ENCODE peak calls at places on chromosomes 3 and 15, in five cellular contexts. Q is HFF-Myc, B is astrocyte of the cerebellum, J is lower lobe of right lung, Z is lower leg skin. N is an unnamed sample.

GRCh38 chr3:107612581-107613182 is 89.9 kb downstream of the BBX start:
- DNase-seq in Q (no peak), B (no peak), J (no peak), Z (no peak), N (no peak)

GRCh38 chr3:150040097-150040496 is 69.4 kb upstream of the PFN2 start:
- DNase-seq in Q (no peak), B (no peak), J (no peak), Z (no peak), N (no peak)

GRCh38 chr15:73985101-73985873 is 6.8 kb downstream of the STOML1 start:
- DNase-seq in Q (peak), B (no peak), J (no peak), Z (no peak), N (no peak)

GRCh38 chr15:60414016-60414682 is 16.4 kb upstream of the ANXA2 start:
- DNase-seq in Q (no peak), B (no peak), J (no peak), Z (no peak), N (no peak)

GRCh38 chr3:138850151-138850550 is 15.4 kb upstream of the PIK3CB start:
- DNase-seq in Q (no peak), B (no peak), J (no peak), Z (no peak), N (no peak)

GRCh38 chr15:79168922-79169322 is 78.3 kb upstream of the RASGRF1 start:
- DNase-seq in Q (no peak), B (no peak), J (no peak), Z (no peak), N (no peak)

GRCh38 chr3:135629696-135630408 is 335.7 kb upstream of the PPP2R3A start:
- DNase-seq in Q (no peak), B (no peak), J (no peak), Z (no peak), N (no peak)

GRCh38 chr15:69893863-69894262 is 203.9 kb downstream of the TLE3 start:
- DNase-seq in Q (peak), B (peak), J (no peak), Z (peak), N (peak)

GRCh38 chr3:124969190-124969589 is 34.6 kb upstream of the MUC13 start:
- DNase-seq in Q (no peak), B (no peak), J (no peak), Z (no peak), N (no peak)

GRCh38 chr3:159872374-159873109 is 116.1 kb upstream of the IL12A start:
- DNase-seq in Q (peak), B (peak), J (no peak), Z (no peak), N (no peak)

GRCh38 chr3:23489338-23490158 is 286.4 kb downstream of the UBE2E2 start:
- DNase-seq in Q (no peak), B (no peak), J (no peak), Z (no peak), N (no peak)

GRCh38 chr3:170809021-170809974 is 60.7 kb downstream of the RPL22L1 start:
- DNase-seq in Q (peak), B (peak), J (no peak), Z (no peak), N (no peak)

GRCh38 chr15:75738647-75739325 is 26.1 kb upstream of the CSPG4 start:
- DNase-seq in Q (peak), B (peak), J (peak), Z (peak), N (peak)

GRCh38 chr3:69439683-69440270 is 53.9 kb upstream of the FRMD4B start:
- DNase-seq in Q (no peak), B (no peak), J (no peak), Z (no peak), N (no peak)

GRCh38 chr3:72776-73175 is 123.8 kb upstream of the CHL1 start:
- DNase-seq in Q (no peak), B (peak), J (no peak), Z (no peak), N (no peak)

GRCh38 chr3:127455541-127456450 is 134.7 kb downstream of the TPRA1 start:
- DNase-seq in Q (peak), B (no peak), J (peak), Z (peak), N (peak)

GRCh38 chr3:184289426-184289938 is 9.6 kb upstream of the PSMD2 start:
- DNase-seq in Q (peak), B (no peak), J (peak), Z (no peak), N (no peak)
- TF ChIP-seq CTCF in Q (peak), B (peak), J (peak), Z (no peak), N (peak)

GRCh38 chr15:57640935-57641682 is 49.4 kb downstream of the MYZAP start:
- DNase-seq in Q (peak), B (no peak), J (no peak), Z (no peak), N (no peak)
- TF ChIP-seq CTCF in Q (peak), B (peak), J (peak), Z (no peak), N (no peak)

GRCh38 chr3:78978037-78978436 is 789.8 kb downstream of the ROBO1 start:
- DNase-seq in Q (no peak), B (no peak), J (no peak), Z (no peak), N (no peak)
- TF ChIP-seq CTCF in Q (peak), B (peak), J (no peak), Z (no peak), N (no peak)

GRCh38 chr15:67180514-67181191 is 73.8 kb downstream of the AAGAB start:
- DNase-seq in Q (no peak), B (no peak), J (no peak), Z (no peak), N (no peak)
- TF ChIP-seq CTCF in Q (no peak), B (peak), J (no peak), Z (no peak), N (no peak)

DNA sequence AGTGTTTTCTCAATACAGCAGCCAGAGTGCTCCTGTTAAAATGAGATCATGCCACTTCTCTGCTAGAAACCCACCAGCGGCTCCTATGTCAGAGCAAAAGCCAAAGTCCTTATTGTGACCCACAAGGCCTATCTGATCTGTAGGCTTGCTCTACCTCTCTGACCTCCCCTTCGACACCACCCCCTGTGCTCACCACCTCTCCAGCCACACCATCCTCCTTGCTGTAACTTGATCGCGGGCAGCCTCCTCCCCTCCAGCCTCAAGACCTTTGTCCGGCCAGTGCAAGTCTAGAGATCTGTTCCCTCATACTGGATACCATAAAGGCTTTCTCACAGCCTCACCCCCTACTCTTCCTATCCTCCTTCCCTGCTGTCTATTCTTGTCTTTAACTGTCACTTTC is 1.9 kb upstream of the IGDCC4 start:
- DNase-seq in Q (no peak), B (no peak), J (no peak), Z (no peak), N (peak)
- TF ChIP-seq CTCF in Q (no peak), B (no peak), J (no peak), Z (no peak), N (no peak)

GRCh38 chr3:184284696-184285095 is 8.9 kb downstream of the ECE2 start:
- DNase-seq in Q (peak), B (peak), J (no peak), Z (no peak), N (no peak)
- TF ChIP-seq CTCF in Q (peak), B (peak), J (no peak), Z (no peak), N (no peak)

DNA sequence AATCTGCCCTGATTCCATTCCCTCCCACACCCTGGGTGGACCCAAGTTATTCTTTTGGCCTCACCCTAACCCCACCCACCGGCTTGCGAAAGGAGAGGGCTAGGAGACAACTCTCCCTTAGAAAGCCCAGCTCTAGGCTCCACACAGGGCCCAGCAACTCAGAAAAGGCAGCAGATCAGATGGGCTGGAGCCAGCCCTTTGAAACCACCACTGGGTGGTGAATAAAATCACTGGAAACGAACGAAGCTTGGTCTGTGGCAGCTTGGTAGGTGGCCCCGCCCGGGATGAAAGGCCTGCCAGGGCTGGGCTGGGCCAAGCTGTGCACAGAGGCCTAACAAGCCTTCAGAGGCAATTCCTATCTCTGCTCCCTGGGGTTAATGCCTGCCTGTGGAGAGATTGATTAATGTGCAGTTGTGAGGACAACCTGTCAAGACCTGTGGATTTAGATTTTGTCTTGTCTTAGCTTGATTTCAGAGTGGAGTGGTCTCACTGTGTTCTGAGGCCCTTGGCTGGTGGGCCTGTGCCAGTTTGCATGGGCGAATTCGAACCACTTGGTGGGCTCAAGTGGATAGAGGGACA is 38.8 kb downstream of the BHLHE40 start:
- DNase-seq in Q (no peak), B (no peak), J (peak), Z (peak), N (peak)
- TF ChIP-seq CTCF in Q (no peak), B (no peak), J (no peak), Z (no peak), N (no peak)

GRCh38 chr3:161371441-161372320 is at the start of gene SPTSSB:
- DNase-seq in Q (no peak), B (no peak), J (peak), Z (peak), N (peak)
- TF ChIP-seq CTCF in Q (no peak), B (peak), J (no peak), Z (no peak), N (no peak)

GRCh38 chr3:13879102-13879945 is 547 bp downstream of the WNT7A start:
- DNase-seq in Q (no peak), B (no peak), J (no peak), Z (no peak), N (peak)
- TF ChIP-seq CTCF in Q (no peak), B (no peak), J (no peak), Z (no peak), N (no peak)